ENCODE peak calls at places on chromosome 6, in eight cellular contexts. One of them, this sample, is unnamed.
A peak's percentile ranks its signal among the peaks of the same experiment; 100 is the strongest.

GRCh38 chr6:111782887-111783286 is 90.4 kb downstream of the FYN start:
- DNase-seq in thoracic aorta: no peak
- DNase-seq in epithelial cell of esophagus: no peak
- DNase-seq in choroid plexus epithelial cell: no peak
- DNase-seq in adrenal gland: no peak
- DNase-seq in uterus: no peak
- DNase-seq in breast epithelium: no peak
- DNase-seq in endothelial cell of umbilical vein: peak; percentile 12
- DNase-seq in this sample: no peak

GRCh38 chr6:127857051-127857637 is 43.7 kb downstream of the THEMIS start:
- DNase-seq in thoracic aorta: no peak
- DNase-seq in epithelial cell of esophagus: no peak
- DNase-seq in choroid plexus epithelial cell: no peak
- DNase-seq in adrenal gland: no peak
- DNase-seq in uterus: no peak
- DNase-seq in breast epithelium: no peak
- DNase-seq in endothelial cell of umbilical vein: no peak
- DNase-seq in this sample: peak; percentile 20

GRCh38 chr6:105784179-105784578 is 302.0 kb upstream of the PRDM1 start:
- DNase-seq in thoracic aorta: no peak
- DNase-seq in epithelial cell of esophagus: peak; percentile 36
- DNase-seq in choroid plexus epithelial cell: no peak
- DNase-seq in adrenal gland: no peak
- DNase-seq in uterus: no peak
- DNase-seq in breast epithelium: no peak
- DNase-seq in endothelial cell of umbilical vein: no peak
- DNase-seq in this sample: no peak

GRCh38 chr6:122081921-122082320 is 317.5 kb upstream of the HSF2 start:
- DNase-seq in thoracic aorta: no peak
- DNase-seq in epithelial cell of esophagus: no peak
- DNase-seq in choroid plexus epithelial cell: no peak
- DNase-seq in adrenal gland: no peak
- DNase-seq in uterus: no peak
- DNase-seq in breast epithelium: no peak
- DNase-seq in endothelial cell of umbilical vein: no peak
- DNase-seq in this sample: no peak

GRCh38 chr6:56381852-56382251 is 134.5 kb upstream of the COL21A1 start:
- DNase-seq in thoracic aorta: no peak
- DNase-seq in epithelial cell of esophagus: peak; percentile 49
- DNase-seq in choroid plexus epithelial cell: no peak
- DNase-seq in adrenal gland: no peak
- DNase-seq in uterus: no peak
- DNase-seq in breast epithelium: no peak
- DNase-seq in endothelial cell of umbilical vein: no peak
- DNase-seq in this sample: no peak

GRCh38 chr6:95095271-95095670 is 482.1 kb upstream of the MANEA start:
- DNase-seq in thoracic aorta: no peak
- DNase-seq in epithelial cell of esophagus: peak; percentile 66
- DNase-seq in choroid plexus epithelial cell: peak; percentile 27
- DNase-seq in adrenal gland: no peak
- DNase-seq in uterus: no peak
- DNase-seq in breast epithelium: no peak
- DNase-seq in endothelial cell of umbilical vein: no peak
- DNase-seq in this sample: no peak

GRCh38 chr6:3176562-3177355 is 19.4 kb upstream of the TUBB2A start:
- DNase-seq in thoracic aorta: no peak
- DNase-seq in epithelial cell of esophagus: peak; percentile 93
- DNase-seq in choroid plexus epithelial cell: peak; percentile 93
- DNase-seq in adrenal gland: peak; percentile 52
- DNase-seq in uterus: peak; percentile 42
- DNase-seq in breast epithelium: no peak
- DNase-seq in endothelial cell of umbilical vein: peak; percentile 69
- DNase-seq in this sample: peak; percentile 96

GRCh38 chr6:155495011-155495768 is 39.6 kb upstream of the NOX3 start:
- DNase-seq in thoracic aorta: no peak
- DNase-seq in epithelial cell of esophagus: peak; percentile 19
- DNase-seq in choroid plexus epithelial cell: peak; percentile 97
- DNase-seq in adrenal gland: peak; percentile 74
- DNase-seq in uterus: peak; percentile 57
- DNase-seq in breast epithelium: no peak
- DNase-seq in endothelial cell of umbilical vein: peak; percentile 48
- DNase-seq in this sample: peak; percentile 92

GRCh38 chr6:159979136-159979874 is 10.4 kb downstream of the IGF2R start:
- DNase-seq in thoracic aorta: no peak
- DNase-seq in epithelial cell of esophagus: peak; percentile 88
- DNase-seq in choroid plexus epithelial cell: no peak
- DNase-seq in adrenal gland: peak; percentile 80
- DNase-seq in uterus: no peak
- DNase-seq in breast epithelium: no peak
- DNase-seq in endothelial cell of umbilical vein: peak; percentile 46
- DNase-seq in this sample: peak; percentile 82

GRCh38 chr6:32845381-32845884 is 1.6 kb upstream of the PSMB8 start:
- DNase-seq in thoracic aorta: no peak
- DNase-seq in epithelial cell of esophagus: no peak
- DNase-seq in choroid plexus epithelial cell: no peak
- DNase-seq in adrenal gland: no peak
- DNase-seq in uterus: no peak
- DNase-seq in breast epithelium: no peak
- DNase-seq in endothelial cell of umbilical vein: no peak
- DNase-seq in this sample: no peak

GRCh38 chr6:75204959-75205775 is 686 bp downstream of the COL12A1 start:
- DNase-seq in thoracic aorta: no peak
- DNase-seq in epithelial cell of esophagus: peak; percentile 64
- DNase-seq in choroid plexus epithelial cell: peak; percentile 84
- DNase-seq in adrenal gland: no peak
- DNase-seq in uterus: peak; percentile 73
- DNase-seq in breast epithelium: peak; percentile 22
- DNase-seq in endothelial cell of umbilical vein: peak; percentile 46
- DNase-seq in this sample: peak; percentile 82

GRCh38 chr6:75081920-75082319 is 123.9 kb downstream of the COL12A1 start:
- DNase-seq in thoracic aorta: no peak
- DNase-seq in epithelial cell of esophagus: no peak
- DNase-seq in choroid plexus epithelial cell: peak; percentile 42
- DNase-seq in adrenal gland: no peak
- DNase-seq in uterus: no peak
- DNase-seq in breast epithelium: no peak
- DNase-seq in endothelial cell of umbilical vein: no peak
- DNase-seq in this sample: no peak

DNA sequence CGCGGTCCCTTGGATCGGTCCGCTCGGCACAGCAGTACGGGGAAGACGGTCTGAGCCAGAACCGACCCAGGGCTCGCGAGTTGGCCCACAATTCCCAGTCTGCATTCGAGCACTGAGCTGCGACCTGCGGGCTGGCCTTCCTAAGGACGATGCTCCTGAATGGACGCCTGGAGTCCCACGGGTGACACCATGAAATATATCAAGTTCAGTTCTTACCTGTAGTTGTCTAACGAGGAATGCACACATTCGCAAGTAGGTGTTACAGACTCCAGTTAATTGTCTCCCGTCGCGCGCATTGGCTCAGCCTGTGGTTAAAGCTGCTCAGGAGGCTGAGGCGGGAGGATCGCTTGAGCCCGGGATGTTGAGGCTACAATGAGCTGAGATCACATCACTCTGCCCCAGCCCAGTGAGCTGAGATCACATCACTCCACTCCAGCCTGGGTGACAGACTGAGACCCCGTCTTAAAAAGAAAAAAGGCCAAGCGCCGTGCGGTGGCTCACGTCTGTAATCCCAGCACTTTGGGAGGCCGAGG is 802 bp downstream of the PEX7 start:
- DNase-seq in thoracic aorta: no peak
- DNase-seq in epithelial cell of esophagus: no peak
- DNase-seq in choroid plexus epithelial cell: no peak
- DNase-seq in adrenal gland: no peak
- DNase-seq in uterus: no peak
- DNase-seq in breast epithelium: no peak
- DNase-seq in endothelial cell of umbilical vein: no peak
- DNase-seq in this sample: no peak
- TF ChIP-seq CTCF in thoracic aorta: no peak
- TF ChIP-seq CTCF in epithelial cell of esophagus: no peak
- TF ChIP-seq CTCF in choroid plexus epithelial cell: no peak
- TF ChIP-seq CTCF in adrenal gland: no peak
- TF ChIP-seq CTCF in uterus: no peak
- TF ChIP-seq CTCF in breast epithelium: no peak
- TF ChIP-seq CTCF in endothelial cell of umbilical vein: no peak
- TF ChIP-seq CTCF in this sample: no peak

DNA sequence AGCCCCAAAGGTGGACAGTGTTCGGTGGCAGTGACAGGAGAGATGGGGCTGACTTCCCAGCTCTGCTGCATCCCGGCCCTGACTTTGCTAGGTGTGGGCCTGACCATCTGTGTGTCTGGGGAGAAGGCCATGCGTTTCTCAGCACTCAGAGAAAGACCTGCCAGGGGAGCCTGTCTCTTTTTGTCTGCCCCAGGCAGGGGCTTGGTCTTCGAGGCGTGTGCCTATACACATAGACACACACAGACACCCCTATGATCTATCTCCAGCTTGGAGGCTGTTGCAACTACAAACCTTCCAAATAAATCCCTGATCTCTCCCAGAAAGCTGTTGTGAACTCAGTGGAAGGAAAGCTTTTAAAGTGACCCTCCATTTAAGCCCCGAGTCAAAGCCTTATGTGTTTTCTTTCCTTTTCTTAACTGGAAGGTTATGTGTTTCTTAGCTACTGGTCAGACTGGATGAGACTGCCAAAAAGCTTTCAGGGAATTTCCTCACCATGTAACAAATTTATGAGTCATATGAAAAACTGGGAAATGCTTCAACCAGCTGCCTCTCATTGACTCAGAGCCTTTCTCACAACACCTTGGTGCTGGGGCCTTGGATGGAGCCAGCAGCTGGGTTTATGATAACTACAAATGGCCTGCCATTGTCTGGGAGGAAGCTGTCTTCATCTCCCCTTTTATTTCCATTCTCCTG is 102.6 kb downstream of the CDC5L start:
- DNase-seq in thoracic aorta: peak; percentile 19
- DNase-seq in epithelial cell of esophagus: peak; percentile 96
- DNase-seq in choroid plexus epithelial cell: peak; percentile 97
- DNase-seq in adrenal gland: peak; percentile 84
- DNase-seq in uterus: peak; percentile 65
- DNase-seq in breast epithelium: peak; percentile 53
- DNase-seq in endothelial cell of umbilical vein: peak; percentile 97
- DNase-seq in this sample: peak; percentile 96
- H3K4me3 ChIP-seq in thoracic aorta: peak overlapping the region; percentile 15
- H3K4me3 ChIP-seq in epithelial cell of esophagus: no peak overlapping the region
- H3K4me3 ChIP-seq in choroid plexus epithelial cell: no peak overlapping the region
- H3K4me3 ChIP-seq in adrenal gland: no peak overlapping the region
- H3K4me3 ChIP-seq in uterus: no peak overlapping the region
- H3K4me3 ChIP-seq in breast epithelium: no peak overlapping the region
- H3K4me3 ChIP-seq in endothelial cell of umbilical vein: no peak overlapping the region
- H3K4me3 ChIP-seq in this sample: no peak overlapping the region

GRCh38 chr6:12116264-12116800 is 104.2 kb downstream of the HIVEP1 start:
- DNase-seq in thoracic aorta: no peak
- DNase-seq in epithelial cell of esophagus: no peak
- DNase-seq in choroid plexus epithelial cell: no peak
- DNase-seq in adrenal gland: no peak
- DNase-seq in uterus: no peak
- DNase-seq in breast epithelium: no peak
- DNase-seq in endothelial cell of umbilical vein: no peak
- DNase-seq in this sample: no peak
- TF ChIP-seq CTCF in thoracic aorta: no peak
- TF ChIP-seq CTCF in epithelial cell of esophagus: no peak
- TF ChIP-seq CTCF in choroid plexus epithelial cell: no peak
- TF ChIP-seq CTCF in adrenal gland: no peak
- TF ChIP-seq CTCF in uterus: no peak
- TF ChIP-seq CTCF in breast epithelium: no peak
- TF ChIP-seq CTCF in endothelial cell of umbilical vein: no peak
- TF ChIP-seq CTCF in this sample: no peak

DNA sequence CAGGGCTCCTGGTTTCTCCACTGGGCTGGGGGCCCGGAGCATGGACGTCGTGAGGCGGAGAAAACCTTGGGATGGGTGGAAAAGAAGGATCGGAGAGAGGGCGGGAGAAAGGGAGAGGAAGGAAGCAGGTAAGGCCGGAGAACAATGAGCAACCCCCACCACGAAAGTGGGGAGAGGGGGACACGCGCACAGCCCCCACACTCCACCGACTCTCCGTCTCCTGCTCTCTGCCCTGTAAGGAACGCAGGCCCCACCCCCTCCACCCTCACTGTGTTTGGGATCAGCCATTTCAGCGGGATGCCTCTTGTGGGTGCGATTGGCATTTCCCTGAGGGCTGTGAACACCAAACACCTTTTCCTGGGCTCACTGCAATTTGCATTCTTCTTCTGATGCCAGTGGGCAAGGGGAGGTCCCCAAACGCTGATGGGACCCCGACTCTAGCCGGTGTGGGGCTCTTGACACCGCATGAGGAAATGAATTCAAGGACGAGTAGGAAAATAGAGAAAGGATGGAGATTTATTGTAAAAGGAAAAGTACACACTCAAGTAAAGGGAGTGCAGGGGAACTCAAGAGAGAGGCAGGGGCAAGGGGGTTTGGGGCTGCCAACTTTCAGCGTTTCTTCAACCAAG is 13.0 kb upstream of the RAET1L start:
- DNase-seq in thoracic aorta: no peak
- DNase-seq in epithelial cell of esophagus: peak; percentile 34
- DNase-seq in choroid plexus epithelial cell: no peak
- DNase-seq in adrenal gland: no peak
- DNase-seq in uterus: no peak
- DNase-seq in breast epithelium: peak; percentile 27
- DNase-seq in endothelial cell of umbilical vein: no peak
- DNase-seq in this sample: no peak
- H3K4me3 ChIP-seq in thoracic aorta: peak overlapping the region; percentile 66
- H3K4me3 ChIP-seq in epithelial cell of esophagus: no peak overlapping the region
- H3K4me3 ChIP-seq in choroid plexus epithelial cell: no peak overlapping the region
- H3K4me3 ChIP-seq in adrenal gland: no peak overlapping the region
- H3K4me3 ChIP-seq in uterus: no peak overlapping the region
- H3K4me3 ChIP-seq in breast epithelium: peak overlapping the region; percentile 34
- H3K4me3 ChIP-seq in endothelial cell of umbilical vein: no peak overlapping the region
- H3K4me3 ChIP-seq in this sample: no peak overlapping the region

GRCh38 chr6:117352466-117353081 is 73.2 kb downstream of the ROS1 start:
- DNase-seq in thoracic aorta: no peak
- DNase-seq in epithelial cell of esophagus: peak; percentile 55
- DNase-seq in choroid plexus epithelial cell: peak; percentile 64
- DNase-seq in adrenal gland: no peak
- DNase-seq in uterus: no peak
- DNase-seq in breast epithelium: no peak
- DNase-seq in endothelial cell of umbilical vein: peak; percentile 2
- DNase-seq in this sample: peak; percentile 54
- TF ChIP-seq CTCF in thoracic aorta: peak; percentile 22
- TF ChIP-seq CTCF in epithelial cell of esophagus: peak; percentile 75
- TF ChIP-seq CTCF in choroid plexus epithelial cell: peak; percentile 66
- TF ChIP-seq CTCF in adrenal gland: no peak
- TF ChIP-seq CTCF in uterus: no peak
- TF ChIP-seq CTCF in breast epithelium: no peak
- TF ChIP-seq CTCF in endothelial cell of umbilical vein: no peak
- TF ChIP-seq CTCF in this sample: peak; percentile 66

GRCh38 chr6:41640436-41640835 is 2.2 kb downstream of the MDFI start:
- DNase-seq in thoracic aorta: no peak
- DNase-seq in epithelial cell of esophagus: no peak
- DNase-seq in choroid plexus epithelial cell: peak; percentile 55
- DNase-seq in adrenal gland: no peak
- DNase-seq in uterus: no peak
- DNase-seq in breast epithelium: peak; percentile 57
- DNase-seq in endothelial cell of umbilical vein: no peak
- DNase-seq in this sample: peak; percentile 42
- H3K4me3 ChIP-seq in thoracic aorta: no peak overlapping the region
- H3K4me3 ChIP-seq in epithelial cell of esophagus: no peak overlapping the region
- H3K4me3 ChIP-seq in choroid plexus epithelial cell: peak overlapping the region; percentile 77
- H3K4me3 ChIP-seq in adrenal gland: no peak overlapping the region
- H3K4me3 ChIP-seq in uterus: no peak overlapping the region
- H3K4me3 ChIP-seq in breast epithelium: no peak overlapping the region
- H3K4me3 ChIP-seq in endothelial cell of umbilical vein: no peak overlapping the region
- H3K4me3 ChIP-seq in this sample: no peak overlapping the region

GRCh38 chr6:31567531-31568370 is 4.3 kb upstream of the LTA start:
- DNase-seq in thoracic aorta: no peak
- DNase-seq in epithelial cell of esophagus: no peak
- DNase-seq in choroid plexus epithelial cell: no peak
- DNase-seq in adrenal gland: no peak
- DNase-seq in uterus: no peak
- DNase-seq in breast epithelium: no peak
- DNase-seq in endothelial cell of umbilical vein: no peak
- DNase-seq in this sample: no peak
- TF ChIP-seq CTCF in thoracic aorta: no peak
- TF ChIP-seq CTCF in epithelial cell of esophagus: no peak
- TF ChIP-seq CTCF in choroid plexus epithelial cell: no peak
- TF ChIP-seq CTCF in adrenal gland: no peak
- TF ChIP-seq CTCF in uterus: no peak
- TF ChIP-seq CTCF in breast epithelium: no peak
- TF ChIP-seq CTCF in endothelial cell of umbilical vein: no peak
- TF ChIP-seq CTCF in this sample: no peak

This sample was measured in cardiac fibroblast.